ENCODE peak calls at places on chromosomes 1 and 21, in five cellular contexts. A is T-helper 9 cell, V is heart right ventricle, G is stromal cell of bone marrow, E is foreskin keratinocyte. M is an unnamed sample.

GRCh38 chr1:216024546-216024945 is 398.7 kb downstream of the USH2A start:
- DNase-seq in A (no peak), V (no peak), G (no peak), E (no peak), M (no peak)

GRCh38 chr1:208291923-208292711 is 47.9 kb upstream of the PLXNA2 start:
- DNase-seq in A (no peak), V (no peak), G (no peak), E (no peak), M (no peak)

GRCh38 chr1:185402930-185403329 is 85.9 kb upstream of the IVNS1ABP start:
- DNase-seq in A (no peak), V (no peak), G (no peak), E (no peak), M (no peak)

GRCh38 chr1:147722114-147722513 is 38.3 kb downstream of the GJA5 start:
- DNase-seq in A (no peak), V (no peak), G (no peak), E (no peak), M (no peak)

GRCh38 chr21:44709426-44710293 is 1.7 kb downstream of the TSPEAR start:
- DNase-seq in A (no peak), V (no peak), G (no peak), E (peak), M (no peak)

GRCh38 chr1:202162049-202162417 is 1.6 kb upstream of the PTPN7 start:
- DNase-seq in A (peak), V (no peak), G (no peak), E (no peak), M (peak)

GRCh38 chr1:235872270-235872669 is 5.6 kb upstream of the LYST start:
- DNase-seq in A (no peak), V (no peak), G (no peak), E (no peak), M (no peak)

GRCh38 chr1:209435654-209436566 is 147.6 kb upstream of the CAMK1G start:
- DNase-seq in A (no peak), V (peak), G (peak), E (peak), M (peak)

GRCh38 chr1:225815526-225816178 is 5.7 kb downstream of the EPHX1 start:
- DNase-seq in A (no peak), V (no peak), G (no peak), E (no peak), M (no peak)

GRCh38 chr1:155193275-155193990 is 14.3 kb downstream of the THBS3 start:
- DNase-seq in A (peak), V (peak), G (peak), E (peak), M (peak)

GRCh38 chr1:34982820-34983376 is 2.2 kb downstream of the TMEM35B start:
- DNase-seq in A (no peak), V (no peak), G (no peak), E (no peak), M (no peak)

GRCh38 chr1:219010720-219011119 is 163.0 kb upstream of the LYPLAL1 start:
- DNase-seq in A (no peak), V (no peak), G (no peak), E (no peak), M (no peak)

GRCh38 chr1:234704106-234704887 is 94.3 kb upstream of the IRF2BP2 start:
- DNase-seq in A (no peak), V (no peak), G (no peak), E (no peak), M (no peak)

GRCh38 chr1:226126824-226127591 is 59.5 kb downstream of the ACBD3 start:
- DNase-seq in A (no peak), V (no peak), G (no peak), E (peak), M (no peak)

GRCh38 chr21:46660505-46660904 is 25.0 kb downstream of the PRMT2 start:
- DNase-seq in A (no peak), V (no peak), G (no peak), E (no peak), M (no peak)

GRCh38 chr1:54810144-54810942 is 9.2 kb upstream of the TTC22 start:
- DNase-seq in A (peak), V (peak), G (peak), E (no peak), M (peak)

GRCh38 chr1:18182518-18183160 is 75.0 kb downstream of the IGSF21 start:
- DNase-seq in A (no peak), V (peak), G (peak), E (no peak), M (no peak)

GRCh38 chr1:220642285-220642684 is 47.9 kb upstream of the C1orf115 start:
- DNase-seq in A (no peak), V (no peak), G (no peak), E (no peak), M (no peak)